ENCODE peak calls at places on chromosomes 7 and 10, in ten cellular contexts. Q is body of pancreas; N is activated CD4-positive, alpha-beta T cell treated with anti-CD3 and anti-CD28 coated beads for 36 hours; J is stimulated activated CD4-positive, alpha-beta T cell treated with anti-CD3 and anti-CD28 coated beads, Interleukin-1b, Interleukin-23, amount 100 ng/mL, for 24 hours; D is cardiac muscle cell; S is Kasumi-1; X is neural crest cell; P is left colon; F is iris pigment epithelial cell; G is KBM-7. T is an unnamed sample.

GRCh38 chr7:7201583-7202374 is 19.4 kb downstream of the C1GALT1 start:
- DNase-seq in Q (no peak), N (peak), J (no peak), D (no peak), S (no peak), X (no peak), P (peak), F (no peak), G (peak), T (no peak)

GRCh38 chr7:79091661-79092060 is 361.8 kb downstream of the MAGI2 start:
- DNase-seq in Q (no peak), N (no peak), J (no peak), D (no peak), S (no peak), X (no peak), P (no peak), F (peak), G (no peak), T (no peak)

GRCh38 chr10:34109952-34110702 is 705.0 kb downstream of the PARD3 start:
- DNase-seq in Q (no peak), N (no peak), J (no peak), D (no peak), S (no peak), X (no peak), P (no peak), F (peak), G (no peak), T (no peak)

GRCh38 chr10:43201545-43202131 is 63.4 kb downstream of the CSGALNACT2 start:
- DNase-seq in Q (peak), N (no peak), J (no peak), D (no peak), S (no peak), X (no peak), P (no peak), F (no peak), G (no peak), T (peak)

GRCh38 chr10:28768227-28768626 is 90.9 kb downstream of the BAMBI start:
- DNase-seq in Q (no peak), N (no peak), J (no peak), D (no peak), S (no peak), X (no peak), P (no peak), F (no peak), G (no peak), T (no peak)

GRCh38 chr7:105130580-105130979 is 116.6 kb downstream of the KMT2E start:
- DNase-seq in Q (no peak), N (no peak), J (no peak), D (no peak), S (no peak), X (no peak), P (no peak), F (no peak), G (no peak), T (no peak)

GRCh38 chr7:115910541-115911164 is 119.9 kb downstream of the TFEC start:
- DNase-seq in Q (no peak), N (no peak), J (no peak), D (peak), S (peak), X (no peak), P (no peak), F (peak), G (peak), T (no peak)

GRCh38 chr7:142811154-142811737 is 40.5 kb downstream of the PRSS2 start:
- DNase-seq in Q (peak), N (peak), J (no peak), D (peak), S (peak), X (peak), P (no peak), F (peak), G (peak), T (no peak)

GRCh38 chr7:158776474-158776873 is 52.8 kb downstream of the ESYT2 start:
- DNase-seq in Q (no peak), N (no peak), J (no peak), D (no peak), S (no peak), X (no peak), P (no peak), F (no peak), G (no peak), T (no peak)

GRCh38 chr10:133608855-133609254 is 17.7 kb downstream of the FRG2B start:
- DNase-seq in Q (no peak), N (no peak), J (no peak), D (peak), S (peak), X (no peak), P (no peak), F (peak), G (peak), T (no peak)

GRCh38 chr10:71344154-71344915 is 25.3 kb downstream of the SLC29A3 start:
- DNase-seq in Q (no peak), N (no peak), J (no peak), D (no peak), S (no peak), X (no peak), P (no peak), F (no peak), G (no peak), T (no peak)